ENCODE peak calls at places on chromosomes 6 and 20, in eight cellular contexts. N is neural progenitor cell, F is GM23338, X is OCI-LY7, E is MM.1S, O is HCT116, D is SK-N-SH, U is PC-3. Z is an unnamed sample. For H3K36me3, the result is how much of the 10 kb centered on the place peaks cover.

GRCh38 chr20:38123021-38123587 is 42.0 kb downstream of the TGM2 start:
- DNase-seq in N (peak), F (peak), X (no peak), E (no peak), O (no peak), D (no peak), U (no peak), Z (peak)

GRCh38 chr6:6659600-6660327 is 71.2 kb downstream of the LY86 start:
- DNase-seq in N (no peak), F (no peak), X (peak), E (no peak), O (no peak), D (no peak), U (no peak), Z (no peak)

GRCh38 chr6:144931172-144932035 is 646.3 kb downstream of the UTRN start:
- DNase-seq in N (peak), F (peak), X (peak), E (peak), O (no peak), D (peak), U (peak), Z (peak)

GRCh38 chr6:28218312-28219248 is 6.5 kb upstream of the ZSCAN9 start:
- DNase-seq in N (peak), F (peak), X (no peak), E (peak), O (no peak), D (peak), U (peak), Z (peak)

GRCh38 chr20:51985013-51985415 is 182.7 kb upstream of the SALL4 start:
- DNase-seq in N (no peak), F (peak), X (no peak), E (no peak), O (peak), D (peak), U (peak), Z (peak)

GRCh38 chr6:1418471-1419191 is 29.3 kb downstream of the FOXF2 start:
- DNase-seq in N (no peak), F (no peak), X (no peak), E (no peak), O (no peak), D (no peak), U (no peak), Z (no peak)

GRCh38 chr20:38395165-38395564 is 40.0 kb downstream of the SNHG17 start:
- DNase-seq in N (no peak), F (no peak), X (no peak), E (no peak), O (no peak), D (no peak), U (no peak), Z (no peak)

GRCh38 chr6:49849121-49849907 is 17.0 kb downstream of the CRISP1 start:
- DNase-seq in N (peak), F (peak), X (peak), E (peak), O (peak), D (peak), U (peak), Z (peak)

GRCh38 chr6:28105286-28105685 is 19.1 kb upstream of the ZSCAN16 start:
- DNase-seq in N (no peak), F (peak), X (peak), E (peak), O (no peak), D (peak), U (peak), Z (peak)

GRCh38 chr20:58546312-58546711 is 31.1 kb upstream of the APCDD1L start:
- DNase-seq in N (no peak), F (no peak), X (no peak), E (no peak), O (no peak), D (no peak), U (no peak), Z (no peak)

GRCh38 chr6:107124934-107125348 is 9.6 kb upstream of the BEND3 start:
- DNase-seq in N (peak), F (peak), X (peak), E (peak), O (no peak), D (no peak), U (no peak), Z (no peak)

DNA sequence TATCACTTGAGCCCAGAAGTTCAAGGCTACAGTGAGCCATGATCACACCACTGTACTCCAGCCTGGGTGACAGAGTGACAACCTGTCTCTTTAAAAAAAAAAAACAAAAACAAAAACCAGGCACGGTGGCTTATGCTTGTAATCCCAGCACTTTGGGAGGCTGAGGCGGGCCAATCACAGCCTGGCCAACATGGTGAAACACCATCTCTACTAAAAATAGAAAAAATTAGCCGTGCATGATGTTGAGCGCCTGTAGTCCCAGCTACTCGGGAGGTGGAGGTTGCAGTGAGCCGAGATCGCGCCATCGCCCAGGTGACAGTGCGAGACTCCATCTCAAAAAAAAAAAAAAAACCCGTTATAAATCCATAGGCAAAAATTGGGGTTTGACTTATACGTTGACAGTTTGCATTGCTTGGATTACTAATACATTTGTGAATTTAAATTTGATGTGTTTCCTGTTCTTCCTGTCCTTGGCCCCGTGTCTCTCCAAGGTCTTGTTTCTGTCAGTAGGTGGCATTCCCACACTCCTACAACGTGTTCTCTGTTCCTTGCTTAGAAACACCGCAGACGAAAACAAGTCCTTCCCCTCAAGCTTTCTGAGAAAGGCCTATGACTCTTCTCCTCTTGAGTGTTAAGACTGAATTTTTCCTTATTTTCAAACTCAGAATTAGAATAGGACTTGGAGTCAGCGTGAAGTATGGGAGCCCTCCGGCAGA is 147.0 kb downstream of the DTNBP1 start:
- DNase-seq in N (no peak), F (no peak), X (no peak), E (no peak), O (no peak), D (no peak), U (no peak), Z (no peak)
- H3K36me3 ChIP-seq in N (under half), F (half or more), X (under half), E (under half), O (under half), D (under half), U (under half), Z (under half)

GRCh38 chr6:55898342-55898741 is 23.0 kb upstream of the BMP5 start:
- DNase-seq in N (no peak), F (no peak), X (no peak), E (no peak), O (no peak), D (no peak), U (peak), Z (no peak)

GRCh38 chr6:55901765-55902164 is 26.4 kb upstream of the BMP5 start:
- DNase-seq in N (no peak), F (no peak), X (no peak), E (no peak), O (no peak), D (no peak), U (no peak), Z (no peak)

DNA sequence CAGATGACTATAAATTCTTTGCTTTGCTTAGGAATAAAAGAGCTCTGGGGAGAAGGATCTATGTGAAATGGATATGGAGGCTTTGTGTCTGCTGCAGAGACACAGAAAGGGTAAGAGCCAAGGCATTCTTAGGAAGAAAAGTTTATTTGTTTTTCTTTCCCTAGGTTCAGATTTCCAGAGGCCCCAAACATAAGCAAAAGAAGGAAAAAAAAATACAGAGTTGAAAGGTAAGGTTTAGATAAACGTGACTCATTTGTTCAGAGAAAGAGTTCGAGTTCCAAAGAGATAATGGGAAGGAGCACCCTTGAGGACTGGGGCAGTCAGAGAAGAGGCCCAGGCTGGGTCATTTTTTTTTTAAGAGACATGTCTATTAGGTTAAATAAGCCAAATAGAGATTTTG is 27.4 kb upstream of the BMP5 start:
- DNase-seq in N (no peak), F (no peak), X (no peak), E (no peak), O (no peak), D (no peak), U (no peak), Z (peak)
- TF ChIP-seq EZH2phosphoT487 in N (no peak), F (no peak), X (no peak), E (no peak), O (no peak), D (no peak), U (no peak), Z (no peak)

DNA sequence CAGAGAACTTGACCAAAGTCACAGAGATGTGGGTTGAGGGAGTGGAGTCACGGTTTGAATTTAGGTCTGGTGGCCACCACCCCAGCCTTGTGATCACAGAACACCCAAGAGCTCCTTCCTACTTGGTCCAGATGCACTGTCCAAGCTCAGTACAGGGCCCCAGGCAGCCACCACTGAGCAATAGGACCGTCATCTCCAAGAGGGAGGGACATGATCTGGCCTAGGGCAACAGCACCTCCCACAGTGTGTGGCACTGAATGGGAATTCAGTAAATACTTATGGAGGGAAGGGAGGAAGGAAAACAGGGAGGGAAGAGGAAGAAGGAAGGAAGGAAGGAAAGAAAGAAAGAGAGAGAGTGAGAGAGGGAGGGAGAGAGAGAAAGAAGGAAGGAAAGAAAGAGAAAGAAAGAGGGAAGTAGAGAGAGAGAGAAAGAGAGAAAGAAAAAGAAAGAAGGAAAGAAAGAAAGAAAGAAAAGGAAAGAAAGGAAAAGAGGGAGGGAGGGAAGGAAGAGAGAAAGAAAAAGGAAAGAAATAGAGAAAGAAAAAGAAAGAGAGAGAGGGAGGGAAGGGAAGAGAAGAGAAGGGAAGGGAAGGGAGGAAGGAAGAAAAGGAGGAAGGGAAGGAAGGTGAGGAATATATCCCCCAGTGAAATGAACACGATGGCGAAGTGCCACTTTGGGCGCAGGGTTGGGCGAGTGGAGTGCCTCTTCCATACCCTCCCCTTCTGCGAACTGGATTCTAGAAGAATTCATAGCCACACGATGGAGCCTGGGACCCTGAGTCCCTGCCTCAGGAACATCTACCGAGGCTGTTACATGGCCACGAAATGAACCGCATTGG is 243.7 kb downstream of the TFAP2C start:
- DNase-seq in N (no peak), F (no peak), X (no peak), E (no peak), O (no peak), D (no peak), U (peak), Z (no peak)
- TF ChIP-seq CTCF in N (no peak), F (no peak), X (peak), E (no peak), O (peak), D (no peak), U (peak), Z (no peak)

DNA sequence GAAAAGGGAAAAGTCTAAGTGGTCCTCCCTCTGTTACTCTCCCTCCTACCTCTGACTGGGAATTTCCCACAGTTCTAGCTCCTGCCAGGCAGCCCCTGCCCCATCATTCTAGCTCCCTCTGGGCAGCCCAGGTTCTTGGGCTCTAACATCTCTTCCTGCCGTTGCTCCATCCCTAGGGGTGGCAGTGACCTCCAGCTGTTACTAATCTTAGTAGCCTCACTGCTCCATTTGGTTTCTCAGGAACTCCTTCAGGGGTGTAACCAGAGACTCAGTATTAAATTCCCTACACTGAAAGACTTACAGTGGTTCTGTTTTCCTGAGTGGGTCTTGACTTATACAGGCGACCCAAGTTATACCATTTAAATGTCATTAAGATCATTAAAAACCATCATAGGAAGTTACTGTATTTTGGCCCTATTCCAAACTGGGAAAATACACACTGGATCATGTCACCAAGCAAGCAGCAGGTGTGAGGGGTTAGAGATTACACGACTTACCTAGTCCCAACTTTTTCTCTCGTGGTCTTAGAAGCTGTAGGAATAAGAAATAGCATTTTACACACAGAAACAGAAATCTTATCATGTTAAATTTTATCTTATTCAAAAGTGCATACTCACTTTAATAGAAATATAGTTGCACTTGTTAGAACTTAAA is 10.1 kb downstream of the DPM1 start:
- DNase-seq in N (no peak), F (no peak), X (no peak), E (no peak), O (no peak), D (no peak), U (no peak), Z (no peak)
- H3K36me3 ChIP-seq in N (under half), F (half or more), X (half or more), E (under half), O (half or more), D (half or more), U (half or more), Z (under half)

DNA sequence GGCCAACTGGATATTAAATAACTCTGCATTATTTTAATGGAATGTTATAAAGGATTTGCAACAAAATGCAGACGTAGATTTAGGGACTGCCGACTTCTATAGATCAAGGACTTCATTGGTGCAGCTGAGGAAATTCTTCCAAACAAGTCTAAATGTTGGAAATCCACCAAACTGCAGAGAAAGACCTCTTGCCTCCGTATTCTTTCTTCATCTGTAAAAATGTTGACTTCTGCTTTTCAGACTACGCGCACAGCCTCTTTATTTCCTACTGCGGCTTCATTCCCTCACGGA is 1.5 kb upstream of the QKI start:
- DNase-seq in N (no peak), F (no peak), X (no peak), E (no peak), O (no peak), D (peak), U (no peak), Z (no peak)
- TF ChIP-seq EZH2phosphoT487 in N (no peak), F (no peak), X (no peak), E (no peak), O (no peak), D (no peak), U (no peak), Z (no peak)

GRCh38 chr20:53984781-53985518 is 85.4 kb downstream of the BCAS1 start:
- DNase-seq in N (no peak), F (no peak), X (no peak), E (no peak), O (no peak), D (no peak), U (no peak), Z (no peak)
- TF ChIP-seq CTCF in N (no peak), F (no peak), X (no peak), E (no peak), O (no peak), D (no peak), U (no peak), Z (no peak)

DNA sequence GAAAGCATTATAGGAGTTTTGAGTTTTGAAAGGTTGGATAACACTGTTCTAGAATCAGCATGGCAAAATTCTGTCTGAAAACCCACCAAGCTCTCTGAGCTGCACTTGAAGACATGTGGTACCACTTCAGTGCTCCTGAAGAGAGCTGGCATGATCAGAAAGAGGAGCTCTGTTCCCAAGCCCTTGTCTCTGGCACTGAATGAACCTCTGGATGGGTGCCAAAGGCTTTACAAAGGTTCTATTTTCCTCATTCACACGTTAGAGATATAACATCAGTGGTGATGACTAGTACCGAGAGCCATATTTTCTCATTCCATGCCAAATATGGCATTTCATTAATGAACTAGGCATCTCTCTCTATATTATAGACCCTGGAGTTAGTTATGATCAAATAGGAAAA is 301.8 kb upstream of the ID4 start:
- DNase-seq in N (no peak), F (no peak), X (no peak), E (no peak), O (no peak), D (no peak), U (no peak), Z (no peak)
- H3K36me3 ChIP-seq in N (under half), F (under half), X (under half), E (under half), O (under half), D (under half), U (under half), Z (under half)

DNA sequence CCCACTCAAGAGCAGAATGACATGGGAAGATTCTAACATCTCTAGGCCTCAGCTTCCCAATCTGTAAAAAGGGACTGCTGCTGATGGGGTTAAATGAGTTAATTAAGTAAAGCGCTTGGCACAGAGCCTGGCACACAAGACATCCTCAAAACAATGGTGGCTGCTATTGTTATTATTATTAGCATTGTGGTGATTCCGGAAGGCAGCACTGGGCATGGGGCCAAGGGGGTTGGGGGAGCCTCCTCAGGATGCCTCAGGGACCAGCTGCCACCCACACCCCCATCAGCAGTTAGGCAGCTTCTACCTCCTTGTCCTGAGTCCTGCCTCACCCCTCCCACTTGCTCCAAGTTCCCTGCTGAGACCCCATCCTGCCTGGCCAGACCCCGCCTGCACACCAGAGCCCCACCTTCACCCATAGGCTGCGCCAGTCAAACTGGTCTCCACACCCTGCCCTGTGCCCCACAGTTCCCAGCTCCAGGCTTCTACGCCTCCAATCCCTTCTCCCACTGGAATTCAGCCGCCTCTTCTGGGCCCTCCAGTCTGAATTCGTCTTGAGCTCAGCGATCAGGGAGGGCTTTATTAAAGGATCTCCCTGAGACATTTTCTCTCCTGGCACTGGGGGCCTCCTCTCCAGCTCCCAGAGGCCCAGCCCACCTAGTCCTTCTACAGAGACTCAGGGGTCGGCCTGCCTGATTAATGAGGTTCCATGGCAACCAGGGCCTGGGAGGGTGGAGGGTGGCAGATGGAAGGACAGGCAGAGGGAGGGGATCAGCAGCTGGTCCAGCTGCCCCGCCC is 1.5 kb downstream of the E2F1 start:
- DNase-seq in N (peak), F (peak), X (peak), E (no peak), O (no peak), D (peak), U (no peak), Z (no peak)
- TF ChIP-seq EZH2phosphoT487 in N (no peak), F (no peak), X (no peak), E (no peak), O (no peak), D (no peak), U (no peak), Z (no peak)

Z was measured in hepatocyte.